ENCODE peak calls at places on chromosomes 3 and 15, in six cellular contexts. One of them, this sample, is unnamed.

GRCh38 chr3:52174896-52175295 is 20.7 kb upstream of the POC1A start:
- DNase-seq in Ammon's horn: no peak
- DNase-seq in T-cell: no peak
- DNase-seq in cardiac muscle cell: no peak
- DNase-seq in stimulated activated CD4-positive, alpha-beta T cell treated with anti-CD3 and anti-CD28 coated beads, Interleukin-4, amount 100 ng/mL, for 48 hours: no peak
- DNase-seq in stimulated activated CD8-positive, alpha-beta memory T cell treated with anti-CD3 and anti-CD28 coated beads, Interleukin-4, amount 100 ng/mL, for 1 hour: no peak
- DNase-seq in this sample: no peak

GRCh38 chr3:125310623-125311076 is 64.5 kb downstream of the ZNF148 start:
- DNase-seq in Ammon's horn: no peak
- DNase-seq in T-cell: peak
- DNase-seq in cardiac muscle cell: no peak
- DNase-seq in stimulated activated CD4-positive, alpha-beta T cell treated with anti-CD3 and anti-CD28 coated beads, Interleukin-4, amount 100 ng/mL, for 48 hours: peak
- DNase-seq in stimulated activated CD8-positive, alpha-beta memory T cell treated with anti-CD3 and anti-CD28 coated beads, Interleukin-4, amount 100 ng/mL, for 1 hour: peak
- DNase-seq in this sample: no peak

GRCh38 chr15:99452728-99453643 is 112.8 kb upstream of the MEF2A start:
- DNase-seq in Ammon's horn: peak
- DNase-seq in T-cell: no peak
- DNase-seq in cardiac muscle cell: no peak
- DNase-seq in stimulated activated CD4-positive, alpha-beta T cell treated with anti-CD3 and anti-CD28 coated beads, Interleukin-4, amount 100 ng/mL, for 48 hours: no peak
- DNase-seq in stimulated activated CD8-positive, alpha-beta memory T cell treated with anti-CD3 and anti-CD28 coated beads, Interleukin-4, amount 100 ng/mL, for 1 hour: no peak
- DNase-seq in this sample: no peak

GRCh38 chr3:64216706-64217105 is 8.6 kb downstream of the PRICKLE2 start:
- DNase-seq in Ammon's horn: no peak
- DNase-seq in T-cell: no peak
- DNase-seq in cardiac muscle cell: peak
- DNase-seq in stimulated activated CD4-positive, alpha-beta T cell treated with anti-CD3 and anti-CD28 coated beads, Interleukin-4, amount 100 ng/mL, for 48 hours: no peak
- DNase-seq in stimulated activated CD8-positive, alpha-beta memory T cell treated with anti-CD3 and anti-CD28 coated beads, Interleukin-4, amount 100 ng/mL, for 1 hour: no peak
- DNase-seq in this sample: no peak

GRCh38 chr3:187763850-187764648 is 18.8 kb upstream of the BCL6 start:
- DNase-seq in Ammon's horn: no peak
- DNase-seq in T-cell: no peak
- DNase-seq in cardiac muscle cell: no peak
- DNase-seq in stimulated activated CD4-positive, alpha-beta T cell treated with anti-CD3 and anti-CD28 coated beads, Interleukin-4, amount 100 ng/mL, for 48 hours: no peak
- DNase-seq in stimulated activated CD8-positive, alpha-beta memory T cell treated with anti-CD3 and anti-CD28 coated beads, Interleukin-4, amount 100 ng/mL, for 1 hour: no peak
- DNase-seq in this sample: no peak

GRCh38 chr3:115960799-115961198 is 337.5 kb downstream of the GAP43 start:
- DNase-seq in Ammon's horn: peak
- DNase-seq in T-cell: no peak
- DNase-seq in cardiac muscle cell: no peak
- DNase-seq in stimulated activated CD4-positive, alpha-beta T cell treated with anti-CD3 and anti-CD28 coated beads, Interleukin-4, amount 100 ng/mL, for 48 hours: no peak
- DNase-seq in stimulated activated CD8-positive, alpha-beta memory T cell treated with anti-CD3 and anti-CD28 coated beads, Interleukin-4, amount 100 ng/mL, for 1 hour: no peak
- DNase-seq in this sample: no peak

GRCh38 chr3:52845157-52845556 is 10.3 kb upstream of the MUSTN1 start:
- DNase-seq in Ammon's horn: peak
- DNase-seq in T-cell: no peak
- DNase-seq in cardiac muscle cell: no peak
- DNase-seq in stimulated activated CD4-positive, alpha-beta T cell treated with anti-CD3 and anti-CD28 coated beads, Interleukin-4, amount 100 ng/mL, for 48 hours: no peak
- DNase-seq in stimulated activated CD8-positive, alpha-beta memory T cell treated with anti-CD3 and anti-CD28 coated beads, Interleukin-4, amount 100 ng/mL, for 1 hour: no peak
- DNase-seq in this sample: no peak

GRCh38 chr3:172153335-172153861 is 114.0 kb downstream of the FNDC3B start:
- DNase-seq in Ammon's horn: peak
- DNase-seq in T-cell: no peak
- DNase-seq in cardiac muscle cell: peak
- DNase-seq in stimulated activated CD4-positive, alpha-beta T cell treated with anti-CD3 and anti-CD28 coated beads, Interleukin-4, amount 100 ng/mL, for 48 hours: peak
- DNase-seq in stimulated activated CD8-positive, alpha-beta memory T cell treated with anti-CD3 and anti-CD28 coated beads, Interleukin-4, amount 100 ng/mL, for 1 hour: peak
- DNase-seq in this sample: no peak

GRCh38 chr3:157585386-157585785 is 82.2 kb upstream of the VEPH1 start:
- DNase-seq in Ammon's horn: no peak
- DNase-seq in T-cell: no peak
- DNase-seq in cardiac muscle cell: no peak
- DNase-seq in stimulated activated CD4-positive, alpha-beta T cell treated with anti-CD3 and anti-CD28 coated beads, Interleukin-4, amount 100 ng/mL, for 48 hours: no peak
- DNase-seq in stimulated activated CD8-positive, alpha-beta memory T cell treated with anti-CD3 and anti-CD28 coated beads, Interleukin-4, amount 100 ng/mL, for 1 hour: no peak
- DNase-seq in this sample: no peak

GRCh38 chr3:49471856-49472495 is 1.9 kb downstream of the DAG1 start:
- DNase-seq in Ammon's horn: no peak
- DNase-seq in T-cell: no peak
- DNase-seq in cardiac muscle cell: no peak
- DNase-seq in stimulated activated CD4-positive, alpha-beta T cell treated with anti-CD3 and anti-CD28 coated beads, Interleukin-4, amount 100 ng/mL, for 48 hours: no peak
- DNase-seq in stimulated activated CD8-positive, alpha-beta memory T cell treated with anti-CD3 and anti-CD28 coated beads, Interleukin-4, amount 100 ng/mL, for 1 hour: no peak
- DNase-seq in this sample: no peak

GRCh38 chr15:76012021-76012551 is at the start of gene NRG4:
- DNase-seq in Ammon's horn: no peak
- DNase-seq in T-cell: no peak
- DNase-seq in cardiac muscle cell: no peak
- DNase-seq in stimulated activated CD4-positive, alpha-beta T cell treated with anti-CD3 and anti-CD28 coated beads, Interleukin-4, amount 100 ng/mL, for 48 hours: no peak
- DNase-seq in stimulated activated CD8-positive, alpha-beta memory T cell treated with anti-CD3 and anti-CD28 coated beads, Interleukin-4, amount 100 ng/mL, for 1 hour: no peak
- DNase-seq in this sample: no peak

GRCh38 chr3:105526349-105527111 is 159.8 kb downstream of the ALCAM start:
- DNase-seq in Ammon's horn: peak
- DNase-seq in T-cell: no peak
- DNase-seq in cardiac muscle cell: no peak
- DNase-seq in stimulated activated CD4-positive, alpha-beta T cell treated with anti-CD3 and anti-CD28 coated beads, Interleukin-4, amount 100 ng/mL, for 48 hours: no peak
- DNase-seq in stimulated activated CD8-positive, alpha-beta memory T cell treated with anti-CD3 and anti-CD28 coated beads, Interleukin-4, amount 100 ng/mL, for 1 hour: no peak
- DNase-seq in this sample: no peak

GRCh38 chr3:152243301-152243711 is 25.4 kb upstream of the MBNL1 start:
- DNase-seq in Ammon's horn: no peak
- DNase-seq in T-cell: no peak
- DNase-seq in cardiac muscle cell: no peak
- DNase-seq in stimulated activated CD4-positive, alpha-beta T cell treated with anti-CD3 and anti-CD28 coated beads, Interleukin-4, amount 100 ng/mL, for 48 hours: no peak
- DNase-seq in stimulated activated CD8-positive, alpha-beta memory T cell treated with anti-CD3 and anti-CD28 coated beads, Interleukin-4, amount 100 ng/mL, for 1 hour: no peak
- DNase-seq in this sample: no peak

GRCh38 chr3:34056951-34057390 is 258.5 kb downstream of the PDCD6IP start:
- DNase-seq in Ammon's horn: no peak
- DNase-seq in T-cell: no peak
- DNase-seq in cardiac muscle cell: no peak
- DNase-seq in stimulated activated CD4-positive, alpha-beta T cell treated with anti-CD3 and anti-CD28 coated beads, Interleukin-4, amount 100 ng/mL, for 48 hours: peak
- DNase-seq in stimulated activated CD8-positive, alpha-beta memory T cell treated with anti-CD3 and anti-CD28 coated beads, Interleukin-4, amount 100 ng/mL, for 1 hour: no peak
- DNase-seq in this sample: no peak

GRCh38 chr15:47726399-47726823 is 9.1 kb downstream of the SEMA6D start:
- DNase-seq in Ammon's horn: no peak
- DNase-seq in T-cell: no peak
- DNase-seq in cardiac muscle cell: no peak
- DNase-seq in stimulated activated CD4-positive, alpha-beta T cell treated with anti-CD3 and anti-CD28 coated beads, Interleukin-4, amount 100 ng/mL, for 48 hours: no peak
- DNase-seq in stimulated activated CD8-positive, alpha-beta memory T cell treated with anti-CD3 and anti-CD28 coated beads, Interleukin-4, amount 100 ng/mL, for 1 hour: no peak
- DNase-seq in this sample: no peak

GRCh38 chr3:4865714-4866113 is 113.5 kb upstream of the BHLHE40 start:
- DNase-seq in Ammon's horn: no peak
- DNase-seq in T-cell: no peak
- DNase-seq in cardiac muscle cell: no peak
- DNase-seq in stimulated activated CD4-positive, alpha-beta T cell treated with anti-CD3 and anti-CD28 coated beads, Interleukin-4, amount 100 ng/mL, for 48 hours: no peak
- DNase-seq in stimulated activated CD8-positive, alpha-beta memory T cell treated with anti-CD3 and anti-CD28 coated beads, Interleukin-4, amount 100 ng/mL, for 1 hour: no peak
- DNase-seq in this sample: no peak

GRCh38 chr15:72116680-72117447 is 1.1 kb downstream of the MYO9A start:
- DNase-seq in Ammon's horn: peak
- DNase-seq in T-cell: no peak
- DNase-seq in cardiac muscle cell: peak
- DNase-seq in stimulated activated CD4-positive, alpha-beta T cell treated with anti-CD3 and anti-CD28 coated beads, Interleukin-4, amount 100 ng/mL, for 48 hours: no peak
- DNase-seq in stimulated activated CD8-positive, alpha-beta memory T cell treated with anti-CD3 and anti-CD28 coated beads, Interleukin-4, amount 100 ng/mL, for 1 hour: no peak
- DNase-seq in this sample: no peak

GRCh38 chr15:27873039-27873438 is 226.1 kb downstream of the OCA2 start:
- DNase-seq in Ammon's horn: no peak
- DNase-seq in T-cell: no peak
- DNase-seq in cardiac muscle cell: no peak
- DNase-seq in stimulated activated CD4-positive, alpha-beta T cell treated with anti-CD3 and anti-CD28 coated beads, Interleukin-4, amount 100 ng/mL, for 48 hours: no peak
- DNase-seq in stimulated activated CD8-positive, alpha-beta memory T cell treated with anti-CD3 and anti-CD28 coated beads, Interleukin-4, amount 100 ng/mL, for 1 hour: no peak
- DNase-seq in this sample: no peak

GRCh38 chr15:32132850-32133249 is 102.5 kb downstream of the CHRNA7 start:
- DNase-seq in Ammon's horn: no peak
- DNase-seq in T-cell: no peak
- DNase-seq in cardiac muscle cell: no peak
- DNase-seq in stimulated activated CD4-positive, alpha-beta T cell treated with anti-CD3 and anti-CD28 coated beads, Interleukin-4, amount 100 ng/mL, for 48 hours: no peak
- DNase-seq in stimulated activated CD8-positive, alpha-beta memory T cell treated with anti-CD3 and anti-CD28 coated beads, Interleukin-4, amount 100 ng/mL, for 1 hour: no peak
- DNase-seq in this sample: no peak

GRCh38 chr3:18445421-18446066 is 20.4 kb upstream of the SATB1 start:
- DNase-seq in Ammon's horn: peak
- DNase-seq in T-cell: peak
- DNase-seq in cardiac muscle cell: no peak
- DNase-seq in stimulated activated CD4-positive, alpha-beta T cell treated with anti-CD3 and anti-CD28 coated beads, Interleukin-4, amount 100 ng/mL, for 48 hours: peak
- DNase-seq in stimulated activated CD8-positive, alpha-beta memory T cell treated with anti-CD3 and anti-CD28 coated beads, Interleukin-4, amount 100 ng/mL, for 1 hour: peak
- DNase-seq in this sample: no peak

GRCh38 chr15:23855260-23855659 is 168.2 kb upstream of the NDN start:
- DNase-seq in Ammon's horn: no peak
- DNase-seq in T-cell: no peak
- DNase-seq in cardiac muscle cell: no peak
- DNase-seq in stimulated activated CD4-positive, alpha-beta T cell treated with anti-CD3 and anti-CD28 coated beads, Interleukin-4, amount 100 ng/mL, for 48 hours: no peak
- DNase-seq in stimulated activated CD8-positive, alpha-beta memory T cell treated with anti-CD3 and anti-CD28 coated beads, Interleukin-4, amount 100 ng/mL, for 1 hour: no peak
- DNase-seq in this sample: no peak

GRCh38 chr15:59307164-59307535 is 65.5 kb downstream of the MYO1E start:
- DNase-seq in Ammon's horn: peak
- DNase-seq in T-cell: no peak
- DNase-seq in cardiac muscle cell: no peak
- DNase-seq in stimulated activated CD4-positive, alpha-beta T cell treated with anti-CD3 and anti-CD28 coated beads, Interleukin-4, amount 100 ng/mL, for 48 hours: no peak
- DNase-seq in stimulated activated CD8-positive, alpha-beta memory T cell treated with anti-CD3 and anti-CD28 coated beads, Interleukin-4, amount 100 ng/mL, for 1 hour: no peak
- DNase-seq in this sample: no peak

GRCh38 chr3:27633224-27633545 is 88.9 kb downstream of the EOMES start:
- DNase-seq in Ammon's horn: peak
- DNase-seq in T-cell: no peak
- DNase-seq in cardiac muscle cell: no peak
- DNase-seq in stimulated activated CD4-positive, alpha-beta T cell treated with anti-CD3 and anti-CD28 coated beads, Interleukin-4, amount 100 ng/mL, for 48 hours: no peak
- DNase-seq in stimulated activated CD8-positive, alpha-beta memory T cell treated with anti-CD3 and anti-CD28 coated beads, Interleukin-4, amount 100 ng/mL, for 1 hour: no peak
- DNase-seq in this sample: no peak

GRCh38 chr15:75455982-75456531 is 4.6 kb upstream of the SIN3A start:
- DNase-seq in Ammon's horn: no peak
- DNase-seq in T-cell: peak
- DNase-seq in cardiac muscle cell: peak
- DNase-seq in stimulated activated CD4-positive, alpha-beta T cell treated with anti-CD3 and anti-CD28 coated beads, Interleukin-4, amount 100 ng/mL, for 48 hours: peak
- DNase-seq in stimulated activated CD8-positive, alpha-beta memory T cell treated with anti-CD3 and anti-CD28 coated beads, Interleukin-4, amount 100 ng/mL, for 1 hour: no peak
- DNase-seq in this sample: no peak

GRCh38 chr3:133412511-133413165 is 12.8 kb downstream of the BFSP2 start:
- DNase-seq in Ammon's horn: no peak
- DNase-seq in T-cell: no peak
- DNase-seq in cardiac muscle cell: no peak
- DNase-seq in stimulated activated CD4-positive, alpha-beta T cell treated with anti-CD3 and anti-CD28 coated beads, Interleukin-4, amount 100 ng/mL, for 48 hours: no peak
- DNase-seq in stimulated activated CD8-positive, alpha-beta memory T cell treated with anti-CD3 and anti-CD28 coated beads, Interleukin-4, amount 100 ng/mL, for 1 hour: no peak
- DNase-seq in this sample: no peak

This sample was measured in cortex of kidney.